ENCODE peak calls at places on chromosome 18, in seven cellular contexts. E, W, A, L, H, G and V are unnamed samples.

GRCh38 chr18:61785588-61785987 is 107.2 kb downstream of the RNF152 start:
- DNase-seq in W (no peak), L (no peak), A (no peak), G (no peak), E (no peak), H (no peak), V (no peak)

GRCh38 chr18:478679-479078 is 21.8 kb downstream of the COLEC12 start:
- DNase-seq in A (no peak), W (no peak), E (peak), G (no peak), H (no peak), L (no peak), V (no peak)

GRCh38 chr18:36688020-36688965 is 140.5 kb downstream of the TPGS2 start:
- DNase-seq in W (peak), G (peak), L (peak), E (peak), A (peak), H (peak), V (no peak)

GRCh38 chr18:46917808-46918600 is 602 bp downstream of the KATNAL2 start:
- DNase-seq in L (no peak), W (no peak), E (peak), A (peak), H (peak), G (no peak), V (no peak)

GRCh38 chr18:34710430-34711386 is 610 bp downstream of the DTNA start:
- DNase-seq in H (peak), W (peak), G (no peak), L (no peak), A (peak), E (no peak), V (no peak)

GRCh38 chr18:57141208-57142129 is 5.4 kb upstream of the BOD1L2 start:
- DNase-seq in G (no peak), W (no peak), L (no peak), A (peak), E (no peak), H (peak), V (no peak)

GRCh38 chr18:37368110-37368812 is 197.3 kb downstream of the CELF4 start:
- DNase-seq in W (no peak), E (no peak), G (no peak), L (no peak), A (no peak), H (peak), V (no peak)

GRCh38 chr18:58721586-58722160 is 50.4 kb downstream of the MALT1 start:
- DNase-seq in A (no peak), G (no peak), E (peak), W (no peak), L (no peak), H (no peak), V (no peak)

GRCh38 chr18:62018034-62018760 is 125.4 kb upstream of the RNF152 start:
- DNase-seq in E (peak), H (no peak), A (no peak), G (no peak), W (peak), L (no peak), V (peak)

GRCh38 chr18:48781041-48781989 is 169.4 kb downstream of the SMAD7 start:
- DNase-seq in W (no peak), H (no peak), G (peak), L (no peak), A (no peak), E (peak), V (peak)

GRCh38 chr18:13910501-13910900 is 4.8 kb downstream of the MC2R start:
- DNase-seq in E (no peak), L (no peak), H (no peak), W (no peak), G (no peak), A (no peak), V (no peak)

GRCh38 chr18:45171575-45172225 is 443.6 kb upstream of the SLC14A2 start:
- DNase-seq in E (peak), H (no peak), A (no peak), G (no peak), L (no peak), W (no peak), V (no peak)

GRCh38 chr18:79634186-79634585 is 45.4 kb upstream of the CTDP1 start:
- DNase-seq in H (no peak), A (no peak), E (no peak), W (no peak), G (no peak), L (no peak), V (no peak)

GRCh38 chr18:3898866-3899613 is 449.1 kb downstream of the TGIF1 start:
- DNase-seq in H (no peak), G (no peak), A (no peak), E (no peak), W (no peak), L (no peak), V (no peak)

GRCh38 chr18:57961411-57961810 is 82.6 kb upstream of the NEDD4L start:
- DNase-seq in L (no peak), E (no peak), H (no peak), A (no peak), G (no peak), W (no peak), V (no peak)

GRCh38 chr18:67520276-67521035 is 3.9 kb upstream of the DSEL start:
- DNase-seq in H (no peak), A (no peak), E (peak), W (peak), G (no peak), L (no peak), V (no peak)

GRCh38 chr18:58225101-58225500 is 181.1 kb downstream of the NEDD4L start:
- DNase-seq in E (no peak), G (no peak), H (no peak), L (no peak), A (no peak), W (no peak), V (no peak)

GRCh38 chr18:10432781-10433180 is 21.7 kb upstream of the APCDD1 start:
- DNase-seq in W (no peak), G (no peak), E (no peak), A (no peak), L (no peak), H (no peak), V (no peak)

GRCh38 chr18:24111936-24112335 is 26.9 kb upstream of the CABYR start:
- DNase-seq in L (no peak), E (no peak), G (no peak), H (no peak), W (no peak), A (no peak), V (no peak)

GRCh38 chr18:74242451-74243096 is 49.2 kb downstream of the CYB5A start:
- DNase-seq in W (no peak), G (no peak), E (no peak), A (no peak), H (peak), L (no peak), V (no peak)

GRCh38 chr18:8081872-8082553 is 514.9 kb downstream of the PTPRM start:
- DNase-seq in H (peak), G (no peak), E (no peak), W (no peak), L (no peak), A (peak), V (no peak)

GRCh38 chr18:58093311-58093790 is 49.3 kb downstream of the NEDD4L start:
- DNase-seq in G (no peak), W (no peak), A (no peak), E (no peak), H (no peak), L (no peak), V (no peak)